ENCODE peak calls at places on chromosomes 12 and 14, in seven cellular contexts. E is Caco-2, X is pancreas, O is HepG2, B is right lobe of liver, J is PC-9, Z is PC-3. R is an unnamed sample.

GRCh38 chr12:131862994-131863710 is 31.3 kb upstream of the ULK1 start:
- DNase-seq in E (no peak), X (no peak), O (no peak), B (peak; percentile 68), J (no peak), Z (no peak), R (no peak)

GRCh38 chr12:57887631-57888406 is 41.3 kb upstream of the CTDSP2 start:
- DNase-seq in E (no peak), X (no peak), O (no peak), B (no peak), J (peak; percentile 24), Z (peak; percentile 53), R (no peak)

GRCh38 chr12:63318933-63319332 is 167.9 kb upstream of the AVPR1A start:
- DNase-seq in E (no peak), X (no peak), O (no peak), B (no peak), J (no peak), Z (no peak), R (no peak)

GRCh38 chr14:90739318-90740077 is 76.7 kb downstream of the TTC7B start:
- DNase-seq in E (no peak), X (no peak), O (no peak), B (peak; percentile 19), J (no peak), Z (no peak), R (no peak)

GRCh38 chr12:110002691-110003515 is 3.7 kb downstream of the ANKRD13A start:
- DNase-seq in E (no peak), X (no peak), O (no peak), B (no peak), J (peak; percentile 72), Z (peak; percentile 26), R (no peak)

GRCh38 chr12:2959508-2960431 is 573 bp downstream of the TEAD4 start:
- DNase-seq in E (peak; percentile 79), X (peak; percentile 84), O (peak; percentile 21), B (no peak), J (peak; percentile 67), Z (peak; percentile 45), R (no peak)

GRCh38 chr12:109763201-109763841 is 49.7 kb downstream of the FAM222A start:
- DNase-seq in E (peak; percentile 34), X (peak; percentile 26), O (no peak), B (no peak), J (no peak), Z (peak; percentile 88), R (no peak)

GRCh38 chr12:14567311-14568195 is at the start of gene PLBD1:
- DNase-seq in E (peak; percentile 73), X (peak; percentile 90), O (no peak), B (peak; percentile 88), J (peak; percentile 59), Z (peak; percentile 44), R (peak; percentile 41)

GRCh38 chr12:79658221-79658620 is 32.5 kb downstream of the PAWR start:
- DNase-seq in E (no peak), X (no peak), O (no peak), B (no peak), J (no peak), Z (no peak), R (no peak)

GRCh38 chr12:98456583-98457573 is 58.5 kb upstream of the TMPO start:
- DNase-seq in E (peak; percentile 40), X (peak; percentile 83), O (no peak), B (peak; percentile 52), J (peak; percentile 52), Z (no peak), R (peak; percentile 50)

GRCh38 chr14:84963518-84963917 is 566.4 kb upstream of the FLRT2 start:
- DNase-seq in E (no peak), X (no peak), O (no peak), B (no peak), J (no peak), Z (no peak), R (no peak)

GRCh38 chr12:47993491-47993890 is 10.8 kb downstream of the COL2A1 start:
- DNase-seq in E (no peak), X (no peak), O (no peak), B (no peak), J (no peak), Z (no peak), R (no peak)

GRCh38 chr12:95591731-95592130 is 40.5 kb upstream of the USP44 start:
- DNase-seq in E (no peak), X (no peak), O (no peak), B (no peak), J (no peak), Z (peak; percentile 23), R (no peak)

GRCh38 chr14:30527196-30527595 is 31.8 kb upstream of the G2E3 start:
- DNase-seq in E (no peak), X (no peak), O (no peak), B (no peak), J (no peak), Z (no peak), R (no peak)

GRCh38 chr14:98167253-98167652 is 1104.7 kb downstream of the BCL11B start:
- DNase-seq in E (no peak), X (no peak), O (no peak), B (no peak), J (no peak), Z (no peak), R (no peak)

GRCh38 chr12:93514853-93515252 is 47.5 kb downstream of the MRPL42 start:
- DNase-seq in E (no peak), X (no peak), O (no peak), B (no peak), J (no peak), Z (peak; percentile 79), R (no peak)

GRCh38 chr12:57754411-57755193 is at the start of gene MARCHF9:
- DNase-seq in E (peak; percentile 88), X (peak; percentile 77), O (no peak), B (peak; percentile 74), J (peak; percentile 83), Z (peak; percentile 86), R (peak; percentile 86)

GRCh38 chr12:129423041-129423580 is 480.7 kb downstream of the TMEM132D start:
- DNase-seq in E (no peak), X (no peak), O (no peak), B (no peak), J (no peak), Z (no peak), R (no peak)

GRCh38 chr14:100341301-100342031 is 18.3 kb downstream of the SLC25A47 start:
- DNase-seq in E (no peak), X (no peak), O (no peak), B (peak; percentile 47), J (no peak), Z (peak; percentile 35), R (no peak)

GRCh38 chr12:121062391-121063045 is 23.5 kb upstream of the OASL start:
- DNase-seq in E (no peak), X (no peak), O (no peak), B (peak; percentile 15), J (no peak), Z (no peak), R (no peak)

GRCh38 chr12:121059031-121059898 is 20.2 kb upstream of the OASL start:
- DNase-seq in E (no peak), X (no peak), O (no peak), B (peak; percentile 34), J (no peak), Z (no peak), R (peak; percentile 28)

GRCh38 chr12:121060149-121061001 is 21.3 kb upstream of the OASL start:
- DNase-seq in E (no peak), X (no peak), O (peak; percentile 63), B (peak; percentile 53), J (peak; percentile 54), Z (peak; percentile 75), R (peak; percentile 62)

GRCh38 chr12:121064116-121064515 is 25.1 kb upstream of the OASL start:
- DNase-seq in E (no peak), X (no peak), O (no peak), B (no peak), J (no peak), Z (no peak), R (no peak)

GRCh38 chr12:121061831-121062230 is 22.8 kb upstream of the OASL start:
- DNase-seq in E (no peak), X (no peak), O (peak; percentile 18), B (no peak), J (no peak), Z (peak; percentile 45), R (no peak)
- TF ChIP-seq CTCF in E (peak; percentile 61), X (no peak), O (peak; percentile 54), B (peak; percentile 48), J (peak; percentile 67), Z (peak; percentile 57), R (no peak)

GRCh38 chr14:68849416-68849815 is 56.5 kb upstream of the ZFP36L1 start:
- DNase-seq in E (no peak), X (no peak), O (no peak), B (no peak), J (no peak), Z (no peak), R (no peak)

GRCh38 chr14:68843471-68844209 is 50.8 kb upstream of the ZFP36L1 start:
- DNase-seq in E (peak; percentile 66), X (peak; percentile 91), O (no peak), B (peak; percentile 83), J (peak; percentile 74), Z (peak; percentile 80), R (peak; percentile 70)

GRCh38 chr14:68844210-68844545 is 51.3 kb upstream of the ZFP36L1 start:
- DNase-seq in E (no peak), X (no peak), O (no peak), B (no peak), J (no peak), Z (no peak), R (no peak)

GRCh38 chr14:68848253-68848652 is 55.4 kb upstream of the ZFP36L1 start:
- DNase-seq in E (no peak), X (no peak), O (no peak), B (no peak), J (no peak), Z (no peak), R (no peak)

GRCh38 chr14:68846466-68846865 is 53.6 kb upstream of the ZFP36L1 start:
- DNase-seq in E (no peak), X (no peak), O (no peak), B (no peak), J (no peak), Z (no peak), R (no peak)
- H3K36me3 ChIP-seq in E (no peaks in the 10 kb centered on the region), X (no peaks in the 10 kb centered on the region), O (no peaks in the 10 kb centered on the region), B (no peaks in the 10 kb centered on the region), J (no peaks in the 10 kb centered on the region), Z (no peaks in the 10 kb centered on the region), R (no peaks in the 10 kb centered on the region)

DNA sequence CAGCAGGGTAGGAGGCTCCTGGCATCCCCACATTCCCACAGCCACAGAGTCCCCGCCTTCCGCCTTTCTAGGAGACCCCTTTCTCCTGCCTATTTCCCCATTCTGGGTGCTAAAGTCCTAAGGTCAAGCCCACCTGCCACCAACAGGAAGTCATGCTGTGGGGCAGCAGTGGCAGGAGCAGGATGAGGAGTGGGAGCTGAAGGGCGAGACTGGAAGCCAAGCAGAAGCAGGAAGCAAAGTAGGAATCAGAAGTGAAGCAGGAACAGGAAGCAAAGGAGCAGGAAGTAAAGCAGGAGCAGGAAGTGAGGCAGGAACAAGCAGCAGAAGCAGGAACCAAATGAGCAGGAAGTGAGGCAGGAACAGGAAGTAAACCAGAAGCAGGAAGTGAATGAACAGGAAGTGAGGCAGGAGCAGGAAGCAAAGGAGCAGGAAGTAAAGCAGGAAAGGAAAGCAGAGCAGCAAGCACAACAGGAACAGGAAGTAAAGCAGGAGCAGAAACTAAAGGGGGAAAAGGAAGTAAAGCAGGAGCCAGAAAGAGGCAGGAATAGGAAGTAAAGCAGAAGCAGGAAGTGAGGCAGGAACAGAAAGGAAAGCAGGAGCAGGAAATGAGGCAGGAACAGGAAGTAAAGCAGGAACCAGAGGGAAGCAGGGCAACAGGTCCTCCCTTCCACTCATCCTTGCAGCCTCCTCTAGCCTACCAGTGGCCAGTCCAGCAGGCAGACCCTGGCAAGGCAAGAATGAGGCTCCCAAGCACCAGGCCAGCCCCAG is 38.3 kb upstream of the RIMBP2 start:
- DNase-seq in E (no peak), X (no peak), O (no peak), B (no peak), J (no peak), Z (no peak), R (no peak)
- H3K4me3 ChIP-seq in E (no peak overlapping the region), X (no peak overlapping the region), O (no peak overlapping the region), B (no peak overlapping the region), J (no peak overlapping the region), Z (no peak overlapping the region), R (no peak overlapping the region)

GRCh38 chr14:67514650-67515385 is 18.3 kb upstream of the PLEKHH1 start:
- DNase-seq in E (no peak), X (peak; percentile 77), O (no peak), B (peak; percentile 57), J (peak; percentile 44), Z (peak; percentile 35), R (peak; percentile 42)
- TF ChIP-seq CTCF in E (no peak), X (no peak), O (no peak), B (no peak), J (peak; percentile 13), Z (no peak), R (no peak)

R was measured in GM06990.